ENCODE peak calls at places on chromosomes 3 and 15, in five cellular contexts. Z is NCI-H1092; B is activated naive CD8-positive, alpha-beta T cell treated with anti-CD3 and anti-CD28 coated beads for 36 hours; H is A172; A is T-helper 1 cell. V is an unnamed sample.

GRCh38 chr3:107683447-107683846 is 160.7 kb downstream of the BBX start:
- DNase-seq in Z (no peak), B (no peak), H (no peak), A (no peak), V (no peak)

GRCh38 chr3:51024765-51025681 is 350.3 kb downstream of the DOCK3 start:
- DNase-seq in Z (no peak), B (peak), H (peak), A (peak), V (peak)

GRCh38 chr3:138867996-138868395 is 33.3 kb upstream of the PIK3CB start:
- DNase-seq in Z (no peak), B (no peak), H (peak), A (no peak), V (no peak)

GRCh38 chr15:96345560-96346389 is 15.3 kb downstream of the NR2F2 start:
- DNase-seq in Z (peak), B (no peak), H (no peak), A (no peak), V (peak)

GRCh38 chr3:58357402-58357801 is 24.7 kb downstream of the PXK start:
- DNase-seq in Z (no peak), B (peak), H (no peak), A (no peak), V (no peak)

GRCh38 chr3:194711913-194712312 is 26.2 kb downstream of the FAM43A start:
- DNase-seq in Z (no peak), B (no peak), H (peak), A (no peak), V (peak)

GRCh38 chr15:23686466-23687142 is 501 bp downstream of the NDN start:
- DNase-seq in Z (no peak), B (no peak), H (no peak), A (no peak), V (no peak)

GRCh38 chr3:50623840-50624474 is 7.0 kb downstream of the MAPKAPK3 start:
- DNase-seq in Z (no peak), B (peak), H (peak), A (no peak), V (no peak)

GRCh38 chr3:155701882-155702465 is 42.9 kb downstream of the PLCH1 start:
- DNase-seq in Z (peak), B (no peak), H (peak), A (no peak), V (peak)

GRCh38 chr3:171306631-171307030 is 153.6 kb downstream of the TNIK start:
- DNase-seq in Z (no peak), B (no peak), H (peak), A (no peak), V (peak)

GRCh38 chr3:179037361-179037760 is 34.2 kb downstream of the ZMAT3 start:
- DNase-seq in Z (no peak), B (peak), H (peak), A (no peak), V (peak)

GRCh38 chr3:143644370-143645089 is 203.7 kb downstream of the SLC9A9 start:
- DNase-seq in Z (no peak), B (peak), H (peak), A (no peak), V (peak)

GRCh38 chr3:29718661-29719065 is 437.8 kb downstream of the RBMS3 start:
- DNase-seq in Z (no peak), B (no peak), H (no peak), A (no peak), V (no peak)

GRCh38 chr15:39595621-39596221 is 14.8 kb downstream of the THBS1 start:
- DNase-seq in Z (no peak), B (no peak), H (no peak), A (no peak), V (no peak)

GRCh38 chr15:39878401-39878775 is 41.7 kb downstream of the GPR176 start:
- DNase-seq in Z (no peak), B (no peak), H (peak), A (no peak), V (no peak)

GRCh38 chr3:151468284-151468917 is 7.5 kb upstream of the IGSF10 start:
- DNase-seq in Z (peak), B (peak), H (peak), A (peak), V (peak)

GRCh38 chr15:38130739-38131498 is 121.7 kb upstream of the SPRED1 start:
- DNase-seq in Z (no peak), B (no peak), H (peak), A (no peak), V (peak)

GRCh38 chr3:160196511-160197104 is 28.6 kb upstream of the C3orf80 start:
- DNase-seq in Z (no peak), B (no peak), H (no peak), A (no peak), V (no peak)

GRCh38 chr15:48515497-48515896 is 130.0 kb downstream of the FBN1 start:
- DNase-seq in Z (no peak), B (no peak), H (no peak), A (no peak), V (no peak)

GRCh38 chr3:50594253-50594785 is 17.3 kb downstream of the CISH start:
- DNase-seq in Z (no peak), B (no peak), H (no peak), A (no peak), V (no peak)

GRCh38 chr15:68186671-68187397 is 18.3 kb downstream of the CALML4 start:
- DNase-seq in Z (no peak), B (no peak), H (peak), A (no peak), V (no peak)

GRCh38 chr3:159953320-159953719 is 35.3 kb upstream of the IL12A start:
- DNase-seq in Z (no peak), B (no peak), H (no peak), A (no peak), V (no peak)

GRCh38 chr3:123802007-123802630 is 82.0 kb downstream of the MYLK start:
- DNase-seq in Z (no peak), B (no peak), H (no peak), A (no peak), V (no peak)

GRCh38 chr3:99925584-99925983 is 107.9 kb downstream of the CMSS1 start:
- DNase-seq in Z (peak), B (no peak), H (peak), A (no peak), V (peak)

GRCh38 chr3:185677146-185677829 is 91.2 kb downstream of the SENP2 start:
- DNase-seq in Z (peak), B (no peak), H (peak), A (no peak), V (peak)

GRCh38 chr15:83153288-83153687 is 45.8 kb downstream of the TM6SF1 start:
- DNase-seq in Z (no peak), B (no peak), H (no peak), A (no peak), V (no peak)

GRCh38 chr3:182036382-182036781 is 324.7 kb downstream of the SOX2 start:
- DNase-seq in Z (no peak), B (no peak), H (no peak), A (no peak), V (no peak)

GRCh38 chr15:33051528-33051927 is 143.0 kb downstream of the FMN1 start:
- DNase-seq in Z (no peak), B (no peak), H (no peak), A (no peak), V (no peak)

GRCh38 chr3:60056394-60056793 is 1006.6 kb upstream of the CFAP20DC start:
- DNase-seq in Z (no peak), B (no peak), H (no peak), A (no peak), V (no peak)

GRCh38 chr3:136787226-136787793 is 31.6 kb upstream of the SLC35G2 start:
- DNase-seq in Z (no peak), B (peak), H (peak), A (no peak), V (peak)

GRCh38 chr3:99842826-99843589 is 25.3 kb downstream of the CMSS1 start:
- DNase-seq in Z (peak), B (no peak), H (peak), A (no peak), V (peak)

GRCh38 chr3:136141891-136142290 is 54.2 kb downstream of the MSL2 start:
- DNase-seq in Z (no peak), B (no peak), H (peak), A (no peak), V (no peak)